ENCODE peak calls at places on chromosomes 4 and X, in five cellular contexts. L is HT1080, Q is NCI-H1105 treated with DMSO at 0.1 percent for 48 hours, A is dermis microvascular lymphatic vessel endothelial cell, J is ELF-1. K is an unnamed sample.

GRCh38 chr4:93157984-93158383 is 670.6 kb upstream of the ATOH1 start:
- DNase-seq in L (no peak), Q (no peak), A (no peak), J (no peak), K (peak)

GRCh38 chrX:11408111-11408405 is 114.8 kb downstream of the AMELX start:
- DNase-seq in L (no peak), Q (no peak), A (no peak), J (no peak), K (no peak)

GRCh38 chr4:44368413-44369167 is 80.0 kb downstream of the KCTD8 start:
- DNase-seq in L (peak), Q (no peak), A (no peak), J (no peak), K (no peak)

GRCh38 chrX:104319346-104319745 is 64.6 kb upstream of the ESX1 start:
- DNase-seq in L (no peak), Q (no peak), A (no peak), J (no peak), K (no peak)

GRCh38 chr4:86054676-86055075 is 305.2 kb downstream of the MAPK10 start:
- DNase-seq in L (no peak), Q (no peak), A (no peak), J (no peak), K (no peak)

GRCh38 chrX:102599950-102600579 is 750 bp downstream of the ARMCX5 start:
- DNase-seq in L (peak), Q (no peak), A (peak), J (peak), K (peak)

GRCh38 chrX:25015486-25016360 is at the start of gene ARX:
- DNase-seq in L (no peak), Q (no peak), A (peak), J (peak), K (peak)

GRCh38 chr4:65227628-65228027 is 442.7 kb downstream of the EPHA5 start:
- DNase-seq in L (no peak), Q (no peak), A (no peak), J (no peak), K (no peak)

GRCh38 chr4:66653937-66654336 is 891.4 kb downstream of the CENPC start:
- DNase-seq in L (no peak), Q (no peak), A (no peak), J (no peak), K (no peak)

GRCh38 chrX:73683236-73683859 is 120.4 kb downstream of the CHIC1 start:
- DNase-seq in L (peak), Q (no peak), A (no peak), J (no peak), K (no peak)

GRCh38 chr4:183256756-183257385 is 63.2 kb downstream of the CLDN22 start:
- DNase-seq in L (peak), Q (no peak), A (peak), J (peak), K (peak)

GRCh38 chr4:76984788-76985211 is 35.2 kb downstream of the SEPTIN11 start:
- DNase-seq in L (peak), Q (no peak), A (peak), J (peak), K (no peak)

GRCh38 chr4:105472871-105473339 is 957 bp downstream of the PPA2 start:
- DNase-seq in L (no peak), Q (peak), A (no peak), J (no peak), K (no peak)

GRCh38 chrX:150880808-150881165 is 17.7 kb downstream of the CD99L2 start:
- DNase-seq in L (no peak), Q (no peak), A (no peak), J (no peak), K (no peak)

GRCh38 chr4:152045781-152046571 is 285.2 kb upstream of the GATB start:
- DNase-seq in L (no peak), Q (no peak), A (peak), J (peak), K (peak)

GRCh38 chrX:46838974-46839480 is 2.2 kb downstream of the RP2 start:
- DNase-seq in L (no peak), Q (no peak), A (no peak), J (no peak), K (no peak)

GRCh38 chr4:101037938-101038413 is 309.4 kb downstream of the PPP3CA start:
- DNase-seq in L (peak), Q (no peak), A (peak), J (no peak), K (no peak)

GRCh38 chr4:83993774-83994173 is 457.9 kb downstream of the GPAT3 start:
- DNase-seq in L (no peak), Q (no peak), A (no peak), J (peak), K (peak)

GRCh38 chrX:117992324-117992723 is 124.3 kb downstream of the KLHL13 start:
- DNase-seq in L (no peak), Q (no peak), A (no peak), J (no peak), K (no peak)

GRCh38 chrX:50204364-50204899 is at the start of gene CCNB3:
- DNase-seq in L (peak), Q (peak), A (peak), J (peak), K (peak)

GRCh38 chrX:124346064-124346876 is at the start of gene SH2D1A:
- DNase-seq in L (no peak), Q (no peak), A (no peak), J (no peak), K (no peak)

GRCh38 chr4:39004818-39005217 is 27.4 kb downstream of the TMEM156 start:
- DNase-seq in L (no peak), Q (no peak), A (no peak), J (no peak), K (no peak)

GRCh38 chr4:186787536-186787935 is 63.9 kb upstream of the FAT1 start:
- DNase-seq in L (no peak), Q (no peak), A (no peak), J (no peak), K (no peak)

GRCh38 chr4:87856816-87857215 is 24.0 kb downstream of the MEPE start:
- DNase-seq in L (no peak), Q (no peak), A (no peak), J (no peak), K (peak)

GRCh38 chr4:127709456-127709855 is 20.7 kb upstream of the SLC25A31 start:
- DNase-seq in L (no peak), Q (no peak), A (peak), J (no peak), K (no peak)

GRCh38 chr4:100095729-100096595 is 94.3 kb downstream of the DDIT4L start:
- DNase-seq in L (peak), Q (peak), A (peak), J (peak), K (peak)

GRCh38 chr4:112170451-112170993 is 25.3 kb downstream of the FAM241A start:
- DNase-seq in L (peak), Q (no peak), A (peak), J (no peak), K (no peak)

GRCh38 chr4:80646061-80646460 is 310.5 kb downstream of the CFAP299 start:
- DNase-seq in L (no peak), Q (no peak), A (no peak), J (no peak), K (peak)

GRCh38 chr4:187235456-187236170 is 512.0 kb upstream of the FAT1 start:
- DNase-seq in L (no peak), Q (no peak), A (no peak), J (no peak), K (no peak)

GRCh38 chrX:119579414-119579813 is 5.1 kb downstream of the UBE2A start:
- DNase-seq in L (no peak), Q (no peak), A (no peak), J (no peak), K (no peak)

GRCh38 chrX:129099206-129099605 is 424.1 kb downstream of the SMARCA1 start:
- DNase-seq in L (no peak), Q (no peak), A (no peak), J (no peak), K (no peak)

GRCh38 chr4:7335363-7336066 is 99.2 kb downstream of the PSAPL1 start:
- DNase-seq in L (no peak), Q (peak), A (peak), J (peak), K (peak)

GRCh38 chr4:1412376-1413220 is 6.4 kb upstream of the NKX1-1 start:
- DNase-seq in L (no peak), Q (no peak), A (no peak), J (no peak), K (no peak)

GRCh38 chr4:129429566-129430339 is 333.8 kb downstream of the C4orf33 start:
- DNase-seq in L (peak), Q (no peak), A (no peak), J (no peak), K (no peak)

GRCh38 chr4:168150651-168151050 is 58.3 kb downstream of the ANXA10 start:
- DNase-seq in L (peak), Q (no peak), A (no peak), J (peak), K (peak)

GRCh38 chrX:107632291-107632690 is 4.0 kb downstream of the PRPS1 start:
- DNase-seq in L (no peak), Q (no peak), A (no peak), J (no peak), K (no peak)

K was measured in GM23338.